ENCODE peak calls at places on chromosomes 5 and 9, in four cellular contexts. S is K562, C is GM12878, Q is HepG2. D is an unnamed sample.

GRCh38 chr5:126364206-126364902 is 58.9 kb upstream of the GRAMD2B start:
- DNase-seq in S (no peak), C (no peak), Q (no peak), D (no peak)

GRCh38 chr5:74953961-74954720 is 88.0 kb upstream of the FAM169A start:
- DNase-seq in S (no peak), C (no peak), Q (peak), D (no peak)

GRCh38 chr5:50751064-50751657 is 84.7 kb downstream of the PARP8 start:
- DNase-seq in S (peak), C (peak), Q (peak), D (no peak)

GRCh38 chr5:56696900-56697299 is 118.4 kb upstream of the MAP3K1 start:
- DNase-seq in S (no peak), C (no peak), Q (no peak), D (no peak)

GRCh38 chr9:115328228-115328627 is 210.3 kb upstream of the TNC start:
- DNase-seq in S (no peak), C (no peak), Q (no peak), D (no peak)

GRCh38 chr5:122775713-122776084 is 819 bp downstream of the SNX2 start:
- DNase-seq in S (no peak), C (no peak), Q (no peak), D (no peak)

GRCh38 chr5:171424726-171425125 is 5.3 kb downstream of the FGF18 start:
- DNase-seq in S (peak), C (no peak), Q (no peak), D (no peak)

GRCh38 chr9:95742821-95743220 is 132.7 kb upstream of the ERCC6L2 start:
- DNase-seq in S (no peak), C (no peak), Q (no peak), D (no peak)

GRCh38 chr5:32585446-32586250 is at the start of gene SUB1:
- DNase-seq in S (peak), C (peak), Q (peak), D (peak)

GRCh38 chr9:84778537-84778936 is 109.0 kb downstream of the NTRK2 start:
- DNase-seq in S (no peak), C (no peak), Q (no peak), D (no peak)

GRCh38 chr9:13778486-13779110 is 499.1 kb upstream of the MPDZ start:
- DNase-seq in S (no peak), C (no peak), Q (no peak), D (no peak)

GRCh38 chr5:65334077-65334476 is 147.6 kb downstream of the ADAMTS6 start:
- DNase-seq in S (no peak), C (no peak), Q (no peak), D (no peak)

GRCh38 chr5:115977988-115978387 is 15.7 kb downstream of the LVRN start:
- DNase-seq in S (no peak), C (no peak), Q (no peak), D (no peak)

GRCh38 chr9:127979333-127980055 is 1.3 kb downstream of the EEIG1 start:
- DNase-seq in S (no peak), C (no peak), Q (peak), D (peak)

GRCh38 chr9:136630662-136630992 is 32.1 kb upstream of the EGFL7 start:
- DNase-seq in S (no peak), C (no peak), Q (no peak), D (no peak)

GRCh38 chr5:15550502-15551115 is 50.6 kb downstream of the FBXL7 start:
- DNase-seq in S (no peak), C (no peak), Q (no peak), D (no peak)

GRCh38 chr5:57784106-57784505 is 301.5 kb upstream of the ACTBL2 start:
- DNase-seq in S (no peak), C (no peak), Q (no peak), D (no peak)

GRCh38 chr9:131636593-131636992 is 91.3 kb downstream of the PRRT1B start:
- DNase-seq in S (no peak), C (no peak), Q (no peak), D (no peak)

GRCh38 chr9:81902601-81903000 is 25.6 kb upstream of the SPATA31D4 start:
- DNase-seq in S (no peak), C (no peak), Q (no peak), D (no peak)

GRCh38 chr9:74555625-74556024 is 58.5 kb downstream of the RORB start:
- DNase-seq in S (no peak), C (no peak), Q (no peak), D (no peak)

GRCh38 chr5:68932830-68933434 is 160.9 kb upstream of the SLC30A5 start:
- DNase-seq in S (no peak), C (no peak), Q (no peak), D (peak)

GRCh38 chr5:172102913-172103629 is 85.0 kb downstream of the STK10 start:
- DNase-seq in S (peak), C (no peak), Q (no peak), D (no peak)

GRCh38 chr9:27888661-27889295 is 315.5 kb upstream of the C9orf72 start:
- DNase-seq in S (peak), C (peak), Q (peak), D (peak)

DNA sequence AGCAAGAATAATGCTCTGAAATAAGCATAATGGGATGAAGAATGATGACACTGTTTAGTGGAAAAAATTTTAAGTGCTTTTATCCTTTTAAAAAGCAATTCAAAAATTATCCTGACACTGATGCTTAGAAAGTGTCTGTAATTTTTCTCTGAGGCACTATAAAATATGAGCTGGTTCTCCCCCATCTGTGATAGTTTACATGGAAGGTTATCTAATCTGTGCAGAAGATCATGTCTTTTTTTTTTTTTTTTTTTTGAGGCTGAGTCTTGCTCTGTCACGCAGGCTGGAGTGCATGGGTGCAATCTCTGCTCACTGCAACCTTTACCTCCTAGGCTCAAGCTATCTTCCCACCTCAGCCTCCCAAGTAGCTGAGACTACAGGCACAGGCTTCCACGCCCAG is 15.2 kb upstream of the TAF11L2 start:
- DNase-seq in S (no peak), C (no peak), Q (no peak), D (no peak)
- TF ChIP-seq ETV6 in S (no peak), C (no peak), Q (no peak), D (no peak)

GRCh38 chr5:179699640-179700298 is 1.0 kb downstream of the CANX start:
- DNase-seq in S (peak), C (no peak), Q (peak), D (no peak)
- TF ChIP-seq USF2 in S (no peak), C (no peak), Q (no peak), D (no peak)

GRCh38 chr9:4866239-4866969 is 73.7 kb downstream of the RCL1 start:
- DNase-seq in S (no peak), C (no peak), Q (no peak), D (no peak)
- TF ChIP-seq ETV6 in S (no peak), C (no peak), Q (no peak), D (no peak)

GRCh38 chr9:18296702-18297531 is 177.0 kb upstream of the ADAMTSL1 start:
- DNase-seq in S (no peak), C (no peak), Q (no peak), D (no peak)
- TF ChIP-seq USF2 in S (no peak), C (no peak), Q (no peak), D (no peak)

DNA sequence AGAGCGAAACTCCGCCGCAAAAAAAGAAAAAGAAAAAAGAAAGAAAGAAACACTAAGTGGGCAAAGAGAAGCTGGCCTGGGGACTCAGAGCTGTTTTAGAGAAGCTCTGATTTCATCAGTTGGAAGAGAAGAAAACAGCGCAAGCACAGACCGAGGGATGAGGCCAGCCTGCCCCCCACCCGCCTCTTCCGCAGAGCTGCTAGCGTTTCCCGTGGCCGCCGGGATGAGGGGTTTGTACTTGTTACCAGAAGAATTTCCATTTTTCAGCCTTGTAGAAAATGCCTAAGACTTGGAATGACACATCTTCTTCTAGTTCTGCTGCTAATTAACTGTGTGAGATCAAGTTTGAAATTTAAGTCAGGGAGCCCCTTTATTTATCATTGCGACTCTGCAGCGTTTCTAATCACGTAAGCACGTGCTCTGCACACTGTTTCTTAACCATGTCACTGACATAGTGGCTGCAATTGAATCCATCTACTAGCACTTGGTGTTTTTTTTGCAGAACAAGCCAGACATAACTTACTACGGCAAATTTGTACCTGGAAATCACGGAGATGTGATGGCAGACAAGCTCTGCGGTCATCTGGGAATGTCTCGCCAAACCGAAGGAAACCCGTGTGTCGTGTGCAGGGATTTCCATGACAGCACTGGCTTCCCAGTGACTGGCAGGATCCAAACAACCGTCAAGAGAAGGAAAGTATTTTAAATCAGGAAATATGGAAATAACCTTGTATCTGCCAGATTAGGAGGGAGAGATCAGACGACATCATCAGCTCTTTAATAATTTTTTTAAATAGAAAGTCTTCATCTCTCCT is 41.8 kb upstream of the ROR2 start:
- DNase-seq in S (no peak), C (no peak), Q (no peak), D (no peak)
- TF ChIP-seq ETV6 in S (no peak), C (no peak), Q (no peak), D (no peak)

DNA sequence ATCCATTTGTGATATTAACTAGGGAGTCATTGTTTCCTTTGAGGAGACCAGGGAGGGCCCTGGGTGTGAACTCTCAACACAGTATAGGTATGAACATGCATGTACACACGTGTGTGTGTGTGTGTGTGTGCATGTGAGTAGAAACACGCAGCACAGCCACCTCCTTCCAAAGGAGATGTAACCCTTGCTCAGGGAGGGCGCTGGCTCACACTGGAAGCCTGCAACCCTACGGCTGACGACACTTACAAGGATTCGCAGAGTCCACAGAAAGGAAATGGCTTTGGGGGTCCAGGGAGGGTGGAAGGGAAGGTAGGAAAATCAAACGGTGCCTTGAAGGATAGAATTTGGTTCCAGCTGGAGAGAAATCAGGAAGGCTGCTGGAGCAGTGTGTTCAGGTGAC is 21.9 kb downstream of the TRIP13 start:
- DNase-seq in S (no peak), C (no peak), Q (no peak), D (no peak)
- TF ChIP-seq USF2 in S (no peak), C (no peak), Q (no peak), D (no peak)

GRCh38 chr9:34123682-34124081 is 2.8 kb downstream of the DCAF12 start:
- DNase-seq in S (no peak), C (peak), Q (no peak), D (no peak)
- TF ChIP-seq ETV6 in S (no peak), C (no peak), Q (no peak), D (no peak)

DNA sequence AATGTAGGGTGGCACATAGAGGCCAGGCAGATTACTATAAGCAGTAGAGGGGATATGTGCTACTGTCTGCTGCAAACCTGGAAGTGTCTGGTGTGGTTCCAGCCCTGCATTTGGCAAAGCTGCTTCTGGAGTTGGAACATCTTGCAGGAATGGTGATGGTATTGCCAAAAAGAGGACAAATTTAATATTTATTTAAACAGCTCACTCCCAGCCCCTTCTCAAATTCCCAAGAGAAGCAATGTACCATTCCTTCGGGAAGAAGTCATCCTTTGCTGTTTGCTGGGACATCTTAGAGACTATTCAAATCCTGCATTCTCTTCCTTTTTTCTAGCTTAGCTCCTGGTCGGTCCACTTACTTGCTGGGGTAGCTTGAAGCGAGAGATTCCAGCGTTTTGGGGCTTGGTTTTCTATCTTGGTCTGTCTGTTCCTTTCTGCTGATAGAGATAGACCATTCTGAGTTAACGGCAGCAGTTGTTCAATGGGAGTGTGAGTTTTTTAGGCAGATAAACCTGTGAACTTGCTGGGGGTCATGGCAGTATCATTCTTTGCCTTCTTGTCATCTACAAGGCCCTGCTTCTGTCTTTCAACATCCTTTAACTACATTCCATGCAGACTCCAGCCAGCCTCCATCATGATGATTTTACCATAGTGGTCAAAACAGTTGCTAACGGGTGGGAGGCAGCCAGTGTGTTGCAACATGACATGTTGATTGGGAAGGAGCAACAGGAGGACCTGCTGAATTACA is 69.9 kb downstream of the RCL1 start:
- DNase-seq in S (peak), C (no peak), Q (no peak), D (no peak)
- TF ChIP-seq USF2 in S (no peak), C (no peak), Q (no peak), D (no peak)

D was measured in WTC11.